ENCODE peak calls at places on chromosomes 6 and 20, in six cellular contexts. Z is endothelial cell of umbilical vein, M is A549, I is HepG2, T is K562, K is GM12878. F is an unnamed sample.

GRCh38 chr6:128519931-128520435 is 416 bp downstream of the PTPRK start:
- DNase-seq in Z (no peak), I (no peak), K (no peak), M (peak; percentile 25), T (no peak), F (no peak)

GRCh38 chr20:62980970-62981369 is 25.8 kb downstream of the BHLHE23 start:
- DNase-seq in I (no peak), M (peak; percentile 37), Z (no peak), K (no peak), T (no peak), F (peak; percentile 94)

GRCh38 chr6:137493218-137494038 is 766 bp downstream of the OLIG3 start:
- DNase-seq in K (no peak), I (no peak), Z (no peak), M (no peak), T (no peak), F (no peak)

GRCh38 chr6:113585246-113585645 is 271.9 kb upstream of the MARCKS start:
- DNase-seq in T (no peak), K (no peak), I (no peak), Z (no peak), M (no peak), F (no peak)

GRCh38 chr20:63703471-63703975 is 4.3 kb downstream of the ARFRP1 start:
- DNase-seq in K (no peak), T (no peak), M (no peak), I (no peak), Z (no peak), F (peak; percentile 7)

GRCh38 chr6:40727272-40727671 is 140.1 kb upstream of the LRFN2 start:
- DNase-seq in K (no peak), T (peak; percentile 76), I (no peak), Z (no peak), M (no peak), F (peak; percentile 31)

GRCh38 chr6:155487362-155488130 is 31.9 kb upstream of the NOX3 start:
- DNase-seq in T (no peak), M (no peak), Z (peak; percentile 71), K (no peak), I (peak; percentile 52), F (no peak)

GRCh38 chr20:51335329-51335841 is 207.1 kb downstream of the NFATC2 start:
- DNase-seq in Z (no peak), K (no peak), I (no peak), M (peak; percentile 84), T (no peak), F (no peak)

GRCh38 chr6:1297746-1298145 is 14.2 kb upstream of the FOXQ1 start:
- DNase-seq in Z (no peak), K (no peak), I (no peak), T (no peak), M (peak; percentile 45), F (no peak)

GRCh38 chr6:10259676-10260075 is 155.2 kb downstream of the TFAP2A start:
- DNase-seq in T (no peak), M (no peak), K (no peak), Z (no peak), I (no peak), F (no peak)

GRCh38 chr6:11685411-11686093 is 93.1 kb downstream of the ADTRP start:
- DNase-seq in K (no peak), M (peak; percentile 79), I (peak; percentile 9), Z (no peak), T (no peak), F (no peak)

DNA sequence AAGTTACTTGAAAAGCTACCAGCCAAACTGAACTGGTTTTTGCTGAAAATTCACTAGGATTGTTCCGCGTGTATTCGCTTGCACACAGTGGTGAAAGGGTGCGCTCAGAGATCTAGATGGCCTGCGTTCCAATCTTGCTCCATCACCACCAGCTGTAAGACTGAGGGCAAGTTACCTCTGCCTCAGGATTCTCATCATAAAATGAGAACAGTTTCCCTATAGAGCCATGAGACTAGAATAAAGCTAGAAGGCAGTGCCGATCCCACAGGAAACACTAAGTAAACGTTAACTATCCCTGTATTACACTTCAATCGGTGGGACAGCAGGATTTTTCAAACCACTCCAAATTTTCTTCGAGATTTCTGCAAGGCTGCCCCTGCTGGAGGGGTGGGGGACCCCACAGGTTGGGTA is 838 bp downstream of the AHCY start:
- DNase-seq in T (no peak), I (peak; percentile 39), M (no peak), Z (no peak), K (no peak), F (no peak)
- TF ChIP-seq MYC in T (no peak), I (no peak), M (no peak), Z (no peak), K (no peak), F (no peak)

DNA sequence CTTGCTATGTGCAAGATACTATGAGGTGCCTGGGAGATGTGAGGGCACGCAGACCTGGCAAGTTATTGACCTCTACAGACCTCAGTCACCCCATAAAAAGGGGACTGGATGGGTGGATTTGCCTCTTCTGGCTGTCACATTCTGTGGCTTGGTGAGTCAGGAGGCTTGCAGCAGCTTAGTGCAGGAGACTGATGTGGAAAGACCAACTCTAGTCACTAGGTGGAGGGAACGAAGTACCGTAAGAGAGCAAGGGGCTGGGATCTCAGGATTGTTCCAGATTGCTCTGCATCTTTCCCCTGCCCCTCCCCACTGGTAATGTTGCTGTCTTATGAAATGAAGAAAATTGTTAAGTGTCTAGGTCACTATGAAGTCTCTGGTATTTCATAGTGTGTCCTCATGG is 3.3 kb downstream of the MAPRE1 start:
- DNase-seq in M (peak; percentile 29), K (no peak), Z (no peak), T (no peak), I (peak; percentile 44), F (peak; percentile 82)
- TF ChIP-seq POLR2A in M (no peak), K (no peak), Z (no peak), T (no peak), I (no peak), F (no peak)

GRCh38 chr20:37803476-37804307 is 99.2 kb upstream of the VSTM2L start:
- DNase-seq in I (no peak), M (no peak), T (no peak), Z (no peak), K (peak; percentile 67), F (peak; percentile 69)
- TF ChIP-seq MYC in I (no peak), M (no peak), T (no peak), Z (no peak), K (no peak), F (no peak)

GRCh38 chr6:51891784-51892183 is 195.6 kb downstream of the PKHD1 start:
- DNase-seq in T (no peak), K (no peak), Z (no peak), I (no peak), M (no peak), F (no peak)

GRCh38 chr6:51885957-51886356 is 201.5 kb downstream of the PKHD1 start:
- DNase-seq in T (no peak), M (no peak), Z (no peak), I (no peak), K (no peak), F (no peak)

GRCh38 chr6:51892339-51892738 is 195.1 kb downstream of the PKHD1 start:
- DNase-seq in Z (no peak), T (no peak), I (peak; percentile 13), K (no peak), M (no peak), F (no peak)

GRCh38 chr6:51892750-51893149 is 194.7 kb downstream of the PKHD1 start:
- DNase-seq in K (no peak), M (no peak), Z (no peak), T (no peak), I (no peak), F (no peak)

GRCh38 chr6:51887859-51888258 is 199.6 kb downstream of the PKHD1 start:
- DNase-seq in T (no peak), K (no peak), M (no peak), Z (no peak), I (no peak), F (no peak)
- TF ChIP-seq POLR2A in T (no peak), K (no peak), M (no peak), Z (no peak), I (no peak), F (no peak)

DNA sequence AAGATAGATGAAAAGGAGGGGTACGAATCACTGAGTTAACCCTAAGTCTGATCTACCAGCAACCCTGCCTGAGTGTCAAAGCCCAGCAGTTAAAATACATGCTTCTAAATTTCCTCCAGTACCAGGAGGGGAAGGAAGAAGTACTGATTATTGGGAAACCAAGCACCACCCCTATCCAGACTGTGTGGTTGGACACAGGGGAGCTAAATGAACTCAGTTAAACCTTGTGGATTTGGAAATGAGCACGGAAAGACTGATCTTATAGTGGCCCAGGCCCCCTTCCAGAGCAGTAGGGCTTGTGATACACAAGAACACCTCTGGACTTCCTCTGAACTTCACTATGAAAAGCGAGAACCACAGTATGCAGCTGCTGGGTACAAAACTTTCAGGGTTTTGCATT is 585.6 kb downstream of the MAFB start:
- DNase-seq in M (no peak), I (no peak), Z (no peak), K (no peak), T (no peak), F (no peak)
- TF ChIP-seq MYC in M (no peak), I (no peak), Z (no peak), K (no peak), T (no peak), F (no peak)

GRCh38 chr20:33013701-33014326 is 6.3 kb downstream of the BPIFB2 start:
- DNase-seq in I (no peak), K (no peak), T (no peak), Z (no peak), M (no peak), F (no peak)
- TF ChIP-seq POLR2A in I (peak; percentile 11), K (no peak), T (no peak), Z (no peak), M (no peak), F (no peak)

DNA sequence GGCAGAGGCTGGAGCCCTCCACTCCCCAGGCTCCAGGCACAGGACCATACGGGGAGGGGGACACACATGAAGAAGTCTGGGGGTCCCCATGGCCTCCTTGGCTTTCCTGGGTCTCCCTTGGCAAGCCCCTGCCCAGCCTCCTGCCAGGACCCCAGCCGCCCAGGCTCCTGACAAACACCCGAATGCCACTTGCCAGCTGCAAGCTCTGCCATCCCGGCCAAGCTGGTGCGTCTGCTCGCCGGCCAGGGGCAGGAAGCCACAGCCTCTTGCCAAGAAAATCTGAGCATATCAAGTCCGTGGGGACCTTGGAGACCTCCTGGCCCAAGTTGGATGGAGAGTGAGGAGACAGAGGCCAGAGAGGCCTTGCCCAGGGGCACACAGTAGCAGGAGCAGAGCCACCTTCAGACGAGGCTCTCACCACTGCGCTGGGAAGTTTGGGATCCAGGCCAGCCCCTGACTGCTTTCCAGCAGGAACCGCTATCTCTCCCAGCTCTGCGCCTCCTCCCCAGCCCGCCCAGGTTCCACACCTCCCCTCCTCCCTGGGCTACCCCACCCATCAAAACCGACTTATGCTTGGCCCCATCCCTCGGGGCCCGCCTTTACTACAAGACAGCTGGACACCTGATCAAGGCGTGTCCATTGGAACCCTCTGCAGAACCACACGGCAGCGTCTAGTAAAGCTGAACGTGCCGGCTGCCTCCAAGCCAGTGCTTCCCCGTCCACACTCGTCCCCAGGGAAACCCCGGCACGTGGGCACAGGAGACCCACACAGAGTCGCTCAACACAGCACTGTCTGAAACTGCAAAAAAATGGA is 80.2 kb downstream of the GRM4 start:
- DNase-seq in K (no peak), I (no peak), T (peak; percentile 55), Z (no peak), M (no peak), F (no peak)
- TF ChIP-seq MYC in K (no peak), I (no peak), T (no peak), Z (no peak), M (no peak), F (no peak)